ENCODE peak calls at places on chromosomes 13 and 19, in four cellular contexts. O, I, P and C are unnamed samples.
A peak's percentile ranks its signal among the peaks of the same experiment; 100 is the strongest.

GRCh38 chr19:38430931-38431330 is 2.6 kb upstream of the RYR1 start:
- DNase-seq in O (no peak), I (no peak), P (no peak), C (no peak)

GRCh38 chr13:60152114-60152513 is 11.6 kb downstream of the DIAPH3 start:
- DNase-seq in O (no peak), I (no peak), P (no peak), C (no peak)

GRCh38 chr13:107373551-107373950 is 805.6 kb upstream of the ARGLU1 start:
- DNase-seq in O (no peak), I (no peak), P (no peak), C (no peak)

GRCh38 chr13:42615691-42616090 is 41.7 kb downstream of the TNFSF11 start:
- DNase-seq in O (no peak), I (no peak), P (no peak), C (no peak)

GRCh38 chr19:53774011-53774410 is 50.1 kb downstream of the NLRP12 start:
- DNase-seq in O (no peak), I (no peak), P (no peak), C (no peak)

GRCh38 chr13:21436582-21436981 is 22.5 kb downstream of the ZDHHC20 start:
- DNase-seq in O (no peak), I (no peak), P (no peak), C (no peak)

GRCh38 chr13:108594153-108594552 is 35.3 kb upstream of the MYO16 start:
- DNase-seq in O (no peak), I (no peak), P (no peak), C (no peak)

GRCh38 chr19:39919976-39920375 is 14.5 kb downstream of the FCGBP start:
- DNase-seq in O (no peak), I (no peak), P (no peak), C (no peak)

GRCh38 chr19:566844-567243 is 5.6 kb upstream of the BSG start:
- DNase-seq in O (no peak), I (no peak), P (no peak), C (no peak)

GRCh38 chr19:47363758-47364529 is 14.8 kb downstream of the DHX34 start:
- DNase-seq in O (no peak), I (peak; percentile 47), P (peak; percentile 34), C (no peak)

GRCh38 chr19:6216996-6217751 is 62.6 kb downstream of the MLLT1 start:
- DNase-seq in O (no peak), I (peak; percentile 43), P (no peak), C (peak; percentile 88)

GRCh38 chr19:34766386-34766785 is 6.6 kb downstream of the ZNF599 start:
- DNase-seq in O (no peak), I (no peak), P (peak; percentile 4), C (no peak)